ENCODE peak calls at places on chromosomes 6 and 20, in four cellular contexts. One of them, this sample, is unnamed.

GRCh38 chr6:79733388-79733787 is 102.3 kb downstream of the SH3BGRL2 start:
- DNase-seq in cardiac fibroblast: no peak
- DNase-seq in lower lobe of right lung: no peak
- DNase-seq in WTC11: no peak
- DNase-seq in this sample: no peak

GRCh38 chr20:25065625-25066338 is 7.8 kb upstream of the ACSS1 start:
- DNase-seq in lower lobe of right lung: no peak
- DNase-seq in WTC11: peak
- DNase-seq in cardiac fibroblast: peak
- DNase-seq in this sample: peak

GRCh38 chr20:53141651-53142050 is 169.5 kb downstream of the TSHZ2 start:
- DNase-seq in lower lobe of right lung: no peak
- DNase-seq in WTC11: no peak
- DNase-seq in cardiac fibroblast: no peak
- DNase-seq in this sample: no peak

GRCh38 chr6:13538084-13538483 is 36.3 kb upstream of the SIRT5 start:
- DNase-seq in WTC11: no peak
- DNase-seq in lower lobe of right lung: no peak
- DNase-seq in cardiac fibroblast: peak
- DNase-seq in this sample: no peak

GRCh38 chr6:98212468-98212867 is 621.9 kb upstream of the POU3F2 start:
- DNase-seq in lower lobe of right lung: no peak
- DNase-seq in WTC11: no peak
- DNase-seq in cardiac fibroblast: no peak
- DNase-seq in this sample: no peak

GRCh38 chr6:154653853-154654252 is 79.4 kb upstream of the SCAF8 start:
- DNase-seq in WTC11: no peak
- DNase-seq in lower lobe of right lung: no peak
- DNase-seq in cardiac fibroblast: peak
- DNase-seq in this sample: no peak

GRCh38 chr6:2465336-2465735 is 219.9 kb upstream of the GMDS start:
- DNase-seq in WTC11: no peak
- DNase-seq in cardiac fibroblast: no peak
- DNase-seq in lower lobe of right lung: no peak
- DNase-seq in this sample: no peak

GRCh38 chr6:138258991-138259390 is 40.7 kb upstream of the PBOV1 start:
- DNase-seq in WTC11: no peak
- DNase-seq in cardiac fibroblast: no peak
- DNase-seq in lower lobe of right lung: no peak
- DNase-seq in this sample: no peak

GRCh38 chr6:96899019-96899418 is 1.3 kb upstream of the NDUFAF4 start:
- DNase-seq in lower lobe of right lung: no peak
- DNase-seq in WTC11: no peak
- DNase-seq in cardiac fibroblast: peak
- DNase-seq in this sample: no peak

GRCh38 chr6:72218125-72218524 is 331.8 kb downstream of the RIMS1 start:
- DNase-seq in lower lobe of right lung: no peak
- DNase-seq in cardiac fibroblast: peak
- DNase-seq in WTC11: peak
- DNase-seq in this sample: no peak

GRCh38 chr6:147448212-147448611 is 60.3 kb upstream of the SAMD5 start:
- DNase-seq in lower lobe of right lung: no peak
- DNase-seq in cardiac fibroblast: no peak
- DNase-seq in WTC11: peak
- DNase-seq in this sample: no peak

GRCh38 chr20:881051-881820 is 34.9 kb downstream of the ANGPT4 start:
- DNase-seq in lower lobe of right lung: no peak
- DNase-seq in WTC11: no peak
- DNase-seq in cardiac fibroblast: peak
- DNase-seq in this sample: no peak

GRCh38 chr6:7910654-7911344 is at the start of gene TXNDC5:
- DNase-seq in lower lobe of right lung: peak
- DNase-seq in cardiac fibroblast: peak
- DNase-seq in WTC11: peak
- DNase-seq in this sample: peak

GRCh38 chr6:30757261-30757935 is 13.1 kb upstream of the IER3 start:
- DNase-seq in lower lobe of right lung: no peak
- DNase-seq in cardiac fibroblast: no peak
- DNase-seq in WTC11: no peak
- DNase-seq in this sample: no peak

GRCh38 chr6:35948725-35949124 is 27.8 kb upstream of the SRPK1 start:
- DNase-seq in WTC11: peak
- DNase-seq in lower lobe of right lung: no peak
- DNase-seq in cardiac fibroblast: peak
- DNase-seq in this sample: no peak

GRCh38 chr20:13022401-13023170 is 13.8 kb downstream of the SPTLC3 start:
- DNase-seq in WTC11: no peak
- DNase-seq in cardiac fibroblast: peak
- DNase-seq in lower lobe of right lung: no peak
- DNase-seq in this sample: no peak

GRCh38 chr20:62876441-62876825 is 14.8 kb upstream of the TCFL5 start:
- DNase-seq in WTC11: no peak
- DNase-seq in cardiac fibroblast: no peak
- DNase-seq in lower lobe of right lung: no peak
- DNase-seq in this sample: no peak

GRCh38 chr6:36752187-36752885 is 54.7 kb downstream of the RAB44 start:
- DNase-seq in cardiac fibroblast: no peak
- DNase-seq in WTC11: no peak
- DNase-seq in lower lobe of right lung: no peak
- DNase-seq in this sample: no peak

GRCh38 chr6:159463440-159463839 is 229.6 kb downstream of the SOD2 start:
- DNase-seq in WTC11: no peak
- DNase-seq in lower lobe of right lung: no peak
- DNase-seq in cardiac fibroblast: peak
- DNase-seq in this sample: no peak
- TF ChIP-seq CTCF in WTC11: peak
- TF ChIP-seq CTCF in lower lobe of right lung: peak
- TF ChIP-seq CTCF in cardiac fibroblast: peak
- TF ChIP-seq CTCF in this sample: no peak

GRCh38 chr20:23568320-23569011 is at the start of gene CST9L:
- DNase-seq in lower lobe of right lung: no peak
- DNase-seq in cardiac fibroblast: no peak
- DNase-seq in WTC11: no peak
- DNase-seq in this sample: no peak

GRCh38 chr20:23565503-23566056 is 2.7 kb downstream of the CST9L start:
- DNase-seq in WTC11: no peak
- DNase-seq in lower lobe of right lung: no peak
- DNase-seq in cardiac fibroblast: no peak
- DNase-seq in this sample: no peak

GRCh38 chr20:23569570-23569969 is 1.3 kb upstream of the CST9L start:
- DNase-seq in lower lobe of right lung: no peak
- DNase-seq in cardiac fibroblast: no peak
- DNase-seq in WTC11: no peak
- DNase-seq in this sample: no peak

GRCh38 chr20:23564927-23565326 is 3.4 kb downstream of the CST9L start:
- DNase-seq in WTC11: no peak
- DNase-seq in cardiac fibroblast: no peak
- DNase-seq in lower lobe of right lung: no peak
- DNase-seq in this sample: no peak

GRCh38 chr20:23566199-23566932 is 1.9 kb downstream of the CST9L start:
- DNase-seq in WTC11: no peak
- DNase-seq in cardiac fibroblast: no peak
- DNase-seq in lower lobe of right lung: no peak
- DNase-seq in this sample: no peak
- TF ChIP-seq CTCF in WTC11: no peak
- TF ChIP-seq CTCF in cardiac fibroblast: no peak
- TF ChIP-seq CTCF in lower lobe of right lung: no peak
- TF ChIP-seq CTCF in this sample: no peak

GRCh38 chr6:33781105-33781975 is 7.6 kb downstream of the LEMD2 start:
- DNase-seq in lower lobe of right lung: no peak
- DNase-seq in cardiac fibroblast: peak
- DNase-seq in WTC11: peak
- DNase-seq in this sample: no peak

GRCh38 chr6:33778475-33779121 is 10.3 kb downstream of the LEMD2 start:
- DNase-seq in lower lobe of right lung: no peak
- DNase-seq in cardiac fibroblast: no peak
- DNase-seq in WTC11: no peak
- DNase-seq in this sample: no peak

GRCh38 chr6:33777716-33778474 is 11.0 kb downstream of the LEMD2 start:
- DNase-seq in cardiac fibroblast: no peak
- DNase-seq in lower lobe of right lung: no peak
- DNase-seq in WTC11: no peak
- DNase-seq in this sample: no peak

GRCh38 chr6:33779895-33780294 is 9.0 kb downstream of the LEMD2 start:
- DNase-seq in lower lobe of right lung: no peak
- DNase-seq in cardiac fibroblast: no peak
- DNase-seq in WTC11: no peak
- DNase-seq in this sample: no peak

GRCh38 chr6:33779305-33779704 is 9.6 kb downstream of the LEMD2 start:
- DNase-seq in WTC11: no peak
- DNase-seq in lower lobe of right lung: no peak
- DNase-seq in cardiac fibroblast: no peak
- DNase-seq in this sample: no peak
- TF ChIP-seq CTCF in WTC11: no peak
- TF ChIP-seq CTCF in lower lobe of right lung: no peak
- TF ChIP-seq CTCF in cardiac fibroblast: no peak
- TF ChIP-seq CTCF in this sample: no peak

GRCh38 chr20:32440758-32441078 is 82.6 kb downstream of the ASXL1 start:
- DNase-seq in cardiac fibroblast: no peak
- DNase-seq in WTC11: no peak
- DNase-seq in lower lobe of right lung: no peak
- DNase-seq in this sample: no peak

GRCh38 chr20:32438331-32438858 is 80.3 kb downstream of the ASXL1 start:
- DNase-seq in cardiac fibroblast: no peak
- DNase-seq in lower lobe of right lung: no peak
- DNase-seq in WTC11: no peak
- DNase-seq in this sample: no peak

GRCh38 chr20:32440069-32440757 is 82.1 kb downstream of the ASXL1 start:
- DNase-seq in cardiac fibroblast: no peak
- DNase-seq in lower lobe of right lung: no peak
- DNase-seq in WTC11: no peak
- DNase-seq in this sample: no peak

GRCh38 chr20:32437391-32438074 is 79.4 kb downstream of the ASXL1 start:
- DNase-seq in WTC11: no peak
- DNase-seq in lower lobe of right lung: no peak
- DNase-seq in cardiac fibroblast: no peak
- DNase-seq in this sample: no peak

DNA sequence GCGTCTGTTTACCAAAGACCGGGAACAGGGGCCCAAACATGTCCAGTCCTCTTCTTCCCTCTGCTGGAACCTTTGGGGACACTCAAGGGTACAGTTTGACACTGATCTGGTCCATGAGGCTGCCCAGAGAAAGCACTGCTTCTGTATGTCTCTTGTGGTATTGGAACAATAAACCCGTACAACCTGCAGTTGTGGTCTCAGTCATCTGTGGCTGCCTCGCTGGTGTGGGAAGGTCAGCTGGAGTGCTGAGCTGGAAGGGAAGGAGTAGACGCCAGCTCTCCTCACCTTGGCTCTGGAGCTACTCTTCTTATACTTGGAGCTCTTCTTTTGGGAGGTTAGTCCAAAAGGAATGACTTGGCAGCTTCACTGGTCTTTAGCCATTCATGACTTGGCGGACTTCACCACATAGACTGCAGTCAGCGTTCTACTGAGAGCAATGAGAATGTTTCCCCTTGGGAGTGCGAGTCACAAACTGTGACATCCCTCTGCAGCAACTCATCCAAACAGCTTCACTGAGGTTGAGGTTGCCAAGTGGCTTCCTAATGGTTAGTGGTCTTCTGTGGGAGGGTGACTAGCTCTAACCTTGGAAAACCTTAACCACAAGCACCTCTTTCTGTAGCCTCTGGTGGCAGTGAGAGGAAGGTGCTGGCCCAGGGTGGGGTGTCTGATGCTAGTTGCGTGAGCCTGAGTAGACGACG is 81.2 kb downstream of the ASXL1 start:
- DNase-seq in lower lobe of right lung: no peak
- DNase-seq in cardiac fibroblast: peak
- DNase-seq in WTC11: no peak
- DNase-seq in this sample: no peak
- TF ChIP-seq CTCF in lower lobe of right lung: no peak
- TF ChIP-seq CTCF in cardiac fibroblast: peak
- TF ChIP-seq CTCF in WTC11: no peak
- TF ChIP-seq CTCF in this sample: no peak

DNA sequence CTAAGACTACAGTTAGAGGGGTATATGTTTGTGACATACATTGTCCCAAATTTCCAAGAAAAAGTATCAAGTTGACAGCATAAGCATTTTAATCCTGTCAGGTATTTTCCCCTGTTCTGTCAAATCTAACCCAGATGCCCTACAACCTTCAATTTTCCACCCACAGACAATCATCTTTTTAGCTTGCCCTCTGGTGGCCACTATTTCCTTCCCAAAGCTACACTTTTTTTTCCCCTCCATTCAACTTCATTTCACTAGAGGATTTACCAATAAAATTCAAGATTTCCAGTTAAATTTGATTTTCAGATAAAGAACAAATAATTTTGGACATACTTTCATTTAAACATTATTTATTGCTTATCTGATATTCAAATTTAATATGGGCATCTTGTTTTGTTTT is 286.6 kb downstream of the TENT5A start:
- DNase-seq in lower lobe of right lung: no peak
- DNase-seq in WTC11: no peak
- DNase-seq in cardiac fibroblast: peak
- DNase-seq in this sample: no peak
- TF ChIP-seq CTCF in lower lobe of right lung: peak
- TF ChIP-seq CTCF in WTC11: peak
- TF ChIP-seq CTCF in cardiac fibroblast: peak
- TF ChIP-seq CTCF in this sample: no peak

DNA sequence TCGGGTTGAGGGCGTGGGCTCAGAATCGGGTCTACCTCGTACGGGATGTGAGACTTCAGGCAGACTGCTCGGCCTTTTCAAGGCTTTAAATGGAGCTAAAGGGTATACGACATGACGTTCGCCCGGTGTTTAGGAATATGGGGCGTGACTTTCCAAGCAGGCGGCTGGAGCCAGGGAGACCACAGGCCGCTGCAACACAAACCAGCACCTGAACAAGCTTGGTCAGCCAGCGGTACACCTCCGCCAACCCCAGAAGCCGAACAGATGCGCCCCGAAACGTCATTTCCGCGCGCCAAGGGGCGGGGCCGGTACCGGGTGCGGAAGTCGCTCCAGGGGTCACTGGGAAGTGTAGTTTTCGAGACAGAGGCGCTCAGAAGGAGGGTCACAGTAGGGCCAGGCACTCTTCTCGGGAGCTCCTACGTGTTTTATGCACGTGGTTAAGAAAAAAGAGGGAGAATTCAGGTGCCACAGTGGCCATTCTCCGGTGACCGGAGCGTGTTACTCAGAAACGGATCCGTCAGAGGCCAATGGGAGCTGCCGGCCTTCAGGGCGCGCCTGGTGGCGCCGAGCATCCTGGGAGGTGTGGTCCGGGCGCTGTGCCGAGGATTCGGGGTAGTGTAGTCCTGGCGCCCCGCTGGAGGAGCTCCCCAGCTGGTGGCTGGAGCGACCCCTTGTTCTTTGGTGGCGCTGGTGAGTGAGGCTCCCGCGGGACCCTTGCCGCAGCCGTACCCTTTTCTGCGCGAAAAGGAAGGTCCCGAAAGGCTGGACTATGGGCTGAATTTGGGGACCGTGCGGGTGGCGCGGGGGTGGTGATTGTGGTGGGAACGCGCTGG is at the start of gene ZNF133:
- DNase-seq in cardiac fibroblast: peak
- DNase-seq in lower lobe of right lung: peak
- DNase-seq in WTC11: peak
- DNase-seq in this sample: peak
- TF ChIP-seq CTCF in cardiac fibroblast: no peak
- TF ChIP-seq CTCF in lower lobe of right lung: no peak
- TF ChIP-seq CTCF in WTC11: no peak
- TF ChIP-seq CTCF in this sample: no peak

GRCh38 chr6:11977193-11977592 is 34.9 kb upstream of the HIVEP1 start:
- DNase-seq in WTC11: no peak
- DNase-seq in lower lobe of right lung: no peak
- DNase-seq in cardiac fibroblast: no peak
- DNase-seq in this sample: no peak
- TF ChIP-seq CTCF in WTC11: no peak
- TF ChIP-seq CTCF in lower lobe of right lung: no peak
- TF ChIP-seq CTCF in cardiac fibroblast: no peak
- TF ChIP-seq CTCF in this sample: no peak